ENCODE peak calls at places on chromosomes 3 and 15, in nine cellular contexts. M is fibroblast of lung, Q is mammary epithelial cell, T is astrocyte, B is IMR-90, S is A549, L is PC-3, A is HepG2, N is K562. V is an unnamed sample. For H3K4me1, the result is how much of the 10 kb centered on the place peaks cover.

GRCh38 chr15:85597155-85597815 is 197.4 kb downstream of the KLHL25 start:
- DNase-seq in Q (no peak), S (no peak), A (no peak), L (no peak), T (no peak), M (no peak), N (no peak), B (no peak), V (no peak)

GRCh38 chr3:37499820-37500219 is 325.4 kb upstream of the LRRFIP2 start:
- DNase-seq in T (no peak), S (no peak), B (no peak), L (no peak), A (no peak), N (no peak), Q (no peak), M (no peak), V (no peak)

GRCh38 chr3:185631508-185632206 is 45.6 kb downstream of the SENP2 start:
- DNase-seq in N (no peak), A (no peak), T (no peak), Q (peak), L (peak), M (peak), S (no peak), B (no peak), V (no peak)

GRCh38 chr15:74399511-74400312 is 32.3 kb upstream of the CYP11A1 start:
- DNase-seq in A (no peak), M (peak), N (no peak), Q (peak), T (peak), S (no peak), B (peak), L (peak), V (no peak)

GRCh38 chr3:16183601-16184270 is 9.3 kb downstream of the GALNT15 start:
- DNase-seq in A (no peak), T (peak), Q (peak), M (peak), S (peak), B (peak), N (no peak), L (peak), V (no peak)

GRCh38 chr15:50431204-50431603 is 7.0 kb downstream of the USP8 start:
- DNase-seq in M (peak), B (peak), A (no peak), S (no peak), T (no peak), N (no peak), Q (no peak), L (peak), V (no peak)

GRCh38 chr15:51759557-51760070 is 8.2 kb downstream of the TMOD2 start:
- DNase-seq in M (peak), S (no peak), B (peak), A (peak), N (peak), Q (peak), T (peak), L (no peak), V (no peak)

GRCh38 chr3:27357665-27358258 is 11.4 kb downstream of the NEK10 start:
- DNase-seq in L (peak), B (peak), T (peak), N (peak), M (peak), A (peak), Q (peak), S (peak), V (peak)

GRCh38 chr3:152061296-152061695 is 187.9 kb downstream of the SUCNR1 start:
- DNase-seq in M (no peak), A (no peak), L (peak), B (no peak), Q (no peak), N (no peak), S (no peak), T (no peak), V (no peak)

GRCh38 chr3:70120360-70120966 is 120.9 kb downstream of the SAMMSON start:
- DNase-seq in N (peak), B (peak), A (peak), S (peak), M (peak), L (peak), T (peak), Q (peak), V (peak)

GRCh38 chr15:33218071-33218491 is 23.6 kb upstream of the FMN1 start:
- DNase-seq in S (no peak), M (no peak), B (no peak), T (peak), L (no peak), A (no peak), N (no peak), Q (peak), V (no peak)

GRCh38 chr3:177905173-177905894 is 630.9 kb upstream of the KCNMB2 start:
- DNase-seq in S (no peak), A (no peak), N (no peak), B (peak), L (peak), M (peak), T (peak), Q (peak), V (no peak)

GRCh38 chr3:8642001-8642400 is 2.6 kb downstream of the SSUH2 start:
- DNase-seq in A (no peak), B (no peak), N (no peak), Q (no peak), M (no peak), L (no peak), S (no peak), T (no peak), V (no peak)

GRCh38 chr15:67531379-67532059 is 10.6 kb downstream of the C15orf61 start:
- DNase-seq in S (no peak), A (no peak), Q (peak), N (no peak), M (peak), L (peak), B (peak), T (peak), V (peak)

DNA sequence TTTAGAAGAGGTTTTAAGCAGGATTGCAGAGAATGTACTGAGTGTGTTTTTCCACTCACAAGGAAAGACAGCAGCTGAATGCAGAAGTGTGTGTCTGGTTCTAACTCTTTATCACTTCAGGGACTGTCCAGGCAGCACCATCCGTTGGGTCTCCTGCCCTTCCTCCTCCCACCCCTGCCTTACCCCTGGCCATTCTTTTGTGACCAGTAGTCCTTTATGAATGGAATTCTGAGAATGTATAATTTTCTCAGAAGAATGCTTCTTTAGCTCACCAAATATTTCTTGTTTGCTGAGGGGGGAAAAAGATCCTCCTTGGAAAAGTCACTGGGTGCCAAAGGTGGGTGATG is 70.8 kb downstream of the IGF1R start:
- DNase-seq in N (no peak), B (no peak), M (no peak), S (no peak), Q (no peak), T (peak), A (no peak), L (no peak), V (no peak)
- H3K4me2 ChIP-seq in N (no peak), B (peak), M (no peak), S (peak), Q (peak), T (peak), A (no peak), L (no peak), V (no peak)

DNA sequence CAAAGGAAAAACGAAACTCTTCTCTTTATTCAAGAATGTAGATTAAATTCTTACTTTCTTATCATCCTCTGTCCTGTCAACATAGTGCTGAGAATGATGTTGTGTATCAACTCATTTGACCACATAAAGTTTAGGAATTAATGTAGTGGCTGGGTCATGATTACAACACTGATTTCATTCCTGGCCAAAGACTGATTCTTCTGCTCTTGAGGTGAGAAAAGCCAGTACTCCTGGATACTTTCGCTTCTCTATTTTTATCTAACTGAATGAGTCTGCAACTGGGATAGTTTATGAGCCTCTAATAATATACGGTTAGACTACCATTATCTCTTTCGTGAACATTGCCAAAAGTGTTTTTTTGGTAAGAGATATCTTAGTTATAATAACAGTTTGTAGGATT is 173.0 kb downstream of the LPP start:
- DNase-seq in Q (no peak), T (peak), L (no peak), M (no peak), A (no peak), N (no peak), B (peak), S (no peak), V (no peak)
- H3K4me1 ChIP-seq in Q (under half), T (under half), L (under half), M (under half), A (under half), N (under half), B (under half), S (under half), V (under half)

GRCh38 chr3:155753038-155753647 is 8.3 kb upstream of the PLCH1 start:
- DNase-seq in L (peak), B (peak), N (no peak), Q (no peak), M (peak), A (peak), T (no peak), S (peak), V (no peak)
- TF ChIP-seq CTCF in L (peak), B (peak), N (peak), Q (peak), M (peak), A (peak), T (peak), S (peak), V (no peak)

GRCh38 chr3:58463942-58464271 is 28.0 kb upstream of the KCTD6 start:
- DNase-seq in A (no peak), L (no peak), B (no peak), S (no peak), M (no peak), Q (no peak), N (no peak), T (peak), V (no peak)

GRCh38 chr3:58464875-58465274 is 27.0 kb upstream of the KCTD6 start:
- DNase-seq in T (no peak), B (no peak), M (no peak), N (no peak), Q (no peak), A (no peak), S (no peak), L (peak), V (no peak)

GRCh38 chr3:58459160-58459559 is 25.5 kb upstream of the PDHB start:
- DNase-seq in N (no peak), M (no peak), A (no peak), L (no peak), T (no peak), Q (peak), S (no peak), B (no peak), V (no peak)

GRCh38 chr3:58463181-58463941 is 28.5 kb upstream of the KCTD6 start:
- DNase-seq in B (peak), T (peak), Q (peak), N (peak), L (peak), A (peak), S (peak), M (peak), V (peak)

DNA sequence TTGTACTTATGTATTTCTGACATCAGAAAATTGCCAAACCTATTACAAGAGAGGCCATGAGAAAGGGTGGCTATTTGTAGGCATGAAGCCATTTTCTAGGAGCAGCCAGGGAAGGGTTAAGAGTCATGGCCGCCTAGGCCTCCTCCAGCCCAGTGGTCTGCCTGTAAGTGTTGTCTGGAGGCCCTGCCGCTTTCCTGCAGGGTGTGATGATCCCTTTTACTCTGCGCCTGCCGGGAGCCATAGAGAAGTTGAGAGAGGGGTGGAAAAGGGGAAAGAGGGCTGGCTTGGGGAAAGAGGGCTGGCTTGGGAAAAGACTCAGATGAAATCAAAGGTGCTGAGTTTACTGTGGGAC is 29.1 kb upstream of the KCTD6 start:
- DNase-seq in T (no peak), B (no peak), N (no peak), M (no peak), S (no peak), L (no peak), A (peak), Q (no peak), V (no peak)
- H3K4me2 ChIP-seq in T (no peak), B (no peak), N (no peak), M (no peak), S (peak), L (peak), A (peak), Q (no peak), V (no peak)

GRCh38 chr3:39193391-39193790 is 996 bp upstream of the XIRP1 start:
- DNase-seq in A (no peak), M (no peak), T (peak), L (no peak), B (peak), N (no peak), S (no peak), Q (no peak), V (no peak)
- H3K4me1 ChIP-seq in A (under half), M (under half), T (under half), L (under half), B (under half), N (under half), S (under half), Q (under half), V (under half)